ENCODE peak calls at places on chromosomes 11 and 22, in nine cellular contexts. U is transverse colon; Z is hippocampal formation; D is stromal cell of bone marrow; N is AG04450; J is activated CD8-positive, alpha-beta memory T cell treated with anti-CD3 and anti-CD28 coated beads for 4 hours; M is germinal center; S is lower lobe of right lung; V is Panc1. A is an unnamed sample.

GRCh38 chr11:19919050-19919561 is 206.5 kb downstream of the NAV2 start:
- DNase-seq in U (peak), Z (no peak), D (peak), N (peak), J (no peak), M (no peak), S (peak), V (peak), A (no peak)

GRCh38 chr11:32154275-32154674 is 63.4 kb downstream of the RCN1 start:
- DNase-seq in U (no peak), Z (no peak), D (no peak), N (no peak), J (no peak), M (no peak), S (no peak), V (no peak), A (peak)

GRCh38 chr11:122678406-122678805 is 22.9 kb downstream of the UBASH3B start:
- DNase-seq in U (no peak), Z (no peak), D (no peak), N (no peak), J (no peak), M (no peak), S (no peak), V (no peak), A (no peak)

GRCh38 chr11:105489431-105489830 is 120.4 kb upstream of the GRIA4 start:
- DNase-seq in U (no peak), Z (peak), D (peak), N (no peak), J (no peak), M (no peak), S (no peak), V (no peak), A (no peak)

GRCh38 chr11:58498464-58498863 is 9.4 kb downstream of the OR5B21 start:
- DNase-seq in U (peak), Z (no peak), D (no peak), N (no peak), J (no peak), M (no peak), S (no peak), V (no peak), A (no peak)

GRCh38 chr11:69949327-69949726 is 128.8 kb upstream of the ANO1 start:
- DNase-seq in U (no peak), Z (no peak), D (peak), N (no peak), J (no peak), M (no peak), S (no peak), V (peak), A (peak)

GRCh38 chr11:65414776-65415498 is 7.7 kb upstream of the NEAT1 start:
- DNase-seq in U (peak), Z (no peak), D (no peak), N (no peak), J (no peak), M (no peak), S (peak), V (no peak), A (no peak)

GRCh38 chr22:25554321-25555088 is 10.0 kb upstream of the GRK3 start:
- DNase-seq in U (no peak), Z (no peak), D (no peak), N (no peak), J (no peak), M (peak), S (no peak), V (no peak), A (no peak)

GRCh38 chr11:39459606-39460005 is 1999.8 kb downstream of the LRRC4C start:
- DNase-seq in U (no peak), Z (no peak), D (no peak), N (no peak), J (no peak), M (no peak), S (no peak), V (no peak), A (no peak)

GRCh38 chr11:46203746-46204145 is 73.7 kb upstream of the CREB3L1 start:
- DNase-seq in U (no peak), Z (no peak), D (no peak), N (no peak), J (no peak), M (no peak), S (no peak), V (no peak), A (no peak)

GRCh38 chr22:24162377-24162927 is 18.8 kb upstream of the SUSD2 start:
- DNase-seq in U (no peak), Z (no peak), D (no peak), N (no peak), J (no peak), M (no peak), S (no peak), V (no peak), A (no peak)

GRCh38 chr11:6705905-6706535 is 22.9 kb upstream of the MRPL17 start:
- DNase-seq in U (peak), Z (peak), D (peak), N (no peak), J (no peak), M (peak), S (no peak), V (no peak), A (peak)

GRCh38 chr11:129117595-129118350 is 74.4 kb downstream of the ARHGAP32 start:
- DNase-seq in U (peak), Z (peak), D (peak), N (peak), J (peak), M (peak), S (no peak), V (peak), A (peak)

GRCh38 chr11:61922539-61922938 is 5.2 kb upstream of the RAB3IL1 start:
- DNase-seq in U (peak), Z (peak), D (peak), N (peak), J (no peak), M (peak), S (peak), V (no peak), A (peak)

GRCh38 chr11:114472661-114473060 is 33.4 kb downstream of the REXO2 start:
- DNase-seq in U (no peak), Z (no peak), D (no peak), N (no peak), J (no peak), M (no peak), S (no peak), V (no peak), A (no peak)

GRCh38 chr11:120830092-120830491 is 193.8 kb upstream of the TBCEL start:
- DNase-seq in U (no peak), Z (no peak), D (no peak), N (no peak), J (no peak), M (no peak), S (no peak), V (no peak), A (no peak)